ENCODE peak calls at places on chromosome 4, in ten cellular contexts. P is GM12865, N is neural progenitor cell, Q is right lobe of liver, K is dorsolateral prefrontal cortex, V is adipocyte, B is tibial nerve, J is epithelial cell of proximal tubule, S is A549, I is small intestine. U is an unnamed sample.

GRCh38 chr4:89298788-89299152 is 8.8 kb downstream of the GPRIN3 start:
- DNase-seq in J (no peak), S (no peak), V (peak; percentile 79), P (no peak), K (no peak), B (no peak), N (no peak), I (no peak), Q (no peak), U (peak; percentile 31)

GRCh38 chr4:186216465-186217024 is 10.8 kb upstream of the KLKB1 start:
- DNase-seq in N (no peak), S (no peak), B (no peak), I (no peak), Q (no peak), K (no peak), P (no peak), V (peak; percentile 33), J (no peak), U (no peak)

GRCh38 chr4:7842384-7843279 is 97.0 kb downstream of the AFAP1 start:
- DNase-seq in J (peak; percentile 92), S (peak; percentile 91), B (peak; percentile 66), Q (no peak), I (no peak), N (no peak), K (no peak), P (no peak), V (peak; percentile 95), U (peak; percentile 100)

GRCh38 chr4:128812360-128812958 is 3.0 kb downstream of the JADE1 start:
- DNase-seq in Q (no peak), V (peak; percentile 90), N (peak; percentile 96), S (peak; percentile 62), I (peak; percentile 27), K (peak; percentile 37), B (peak; percentile 21), P (peak; percentile 76), J (no peak), U (peak; percentile 72)

GRCh38 chr4:2928242-2929155 is 34.7 kb downstream of the NOP14 start:
- DNase-seq in K (no peak), I (no peak), S (no peak), P (no peak), Q (peak; percentile 39), N (no peak), J (no peak), B (no peak), V (no peak), U (no peak)

GRCh38 chr4:168536448-168536847 is 39.6 kb downstream of the PALLD start:
- DNase-seq in B (no peak), P (no peak), K (no peak), N (no peak), Q (no peak), S (no peak), V (no peak), J (no peak), I (no peak), U (no peak)

GRCh38 chr4:134668237-134668636 is 466.6 kb upstream of the PABPC4L start:
- DNase-seq in B (no peak), J (no peak), S (peak; percentile 23), P (no peak), V (no peak), I (peak; percentile 6), N (no peak), K (no peak), Q (no peak), U (no peak)

GRCh38 chr4:177740563-177740962 is 298.3 kb upstream of the AGA start:
- DNase-seq in J (no peak), B (no peak), I (no peak), Q (no peak), N (no peak), S (no peak), K (no peak), P (peak; percentile 22), V (no peak), U (no peak)

GRCh38 chr4:20868108-20868507 is 167.8 kb downstream of the PACRGL start:
- DNase-seq in B (no peak), N (no peak), V (no peak), K (no peak), J (no peak), S (no peak), P (no peak), Q (no peak), I (no peak), U (no peak)

GRCh38 chr4:6472387-6473263 is at the start of gene PPP2R2C:
- DNase-seq in N (peak; percentile 82), J (no peak), P (no peak), S (peak; percentile 26), Q (peak; percentile 29), B (no peak), I (no peak), V (peak; percentile 2), K (peak; percentile 57), U (no peak)
- H3K4me3 ChIP-seq in N (peak within 1 kb of the TSS; percentile 68), J (no peak within 1 kb of the TSS), P (no peak within 1 kb of the TSS), S (peak within 1 kb of the TSS; percentile 84), Q (no peak within 1 kb of the TSS), B (no peak within 1 kb of the TSS), I (no peak within 1 kb of the TSS), V (no peak within 1 kb of the TSS), K (peak within 1 kb of the TSS; percentile 75), U (no peak within 1 kb of the TSS)

DNA sequence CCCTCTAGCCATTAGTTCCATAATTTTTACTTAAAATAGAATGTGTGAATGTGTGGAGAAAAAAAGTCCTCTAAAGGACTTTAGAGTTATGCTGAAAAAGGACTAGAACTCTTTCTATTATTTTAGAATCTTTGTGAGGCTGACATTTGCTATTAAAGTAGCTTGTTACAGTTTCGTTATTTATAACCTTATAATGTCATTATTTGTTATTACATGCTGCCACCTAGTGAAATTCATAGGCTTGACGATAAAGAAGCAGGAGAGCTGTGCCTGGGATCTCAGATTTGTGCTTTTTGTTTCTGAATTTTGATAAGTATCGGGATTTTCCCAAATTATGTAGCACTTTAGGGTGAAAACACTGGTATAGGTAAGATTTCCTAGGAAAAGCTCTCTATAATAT is 38.5 kb upstream of the TAPT1 start:
- DNase-seq in P (peak; percentile 40), N (peak; percentile 25), Q (no peak), I (peak; percentile 56), J (no peak), V (peak; percentile 80), S (peak; percentile 30), B (peak; percentile 27), K (no peak), U (peak; percentile 16)
- H3K4me3 ChIP-seq in P (no peak overlapping the region), N (no peak overlapping the region), Q (no peak overlapping the region), I (no peak overlapping the region), J (no peak overlapping the region), V (no peak overlapping the region), S (no peak overlapping the region), B (no peak overlapping the region), K (no peak overlapping the region), U (no peak overlapping the region)

GRCh38 chr4:118904935-118905334 is 16.3 kb downstream of the SYNPO2 start:
- DNase-seq in P (no peak), I (no peak), K (no peak), S (no peak), N (no peak), Q (no peak), B (no peak), V (peak; percentile 29), J (no peak), U (peak; percentile 52)
- H3K4me3 ChIP-seq in P (no peak overlapping the region), I (no peak overlapping the region), K (no peak overlapping the region), S (no peak overlapping the region), N (no peak overlapping the region), Q (no peak overlapping the region), B (no peak overlapping the region), V (no peak overlapping the region), J (no peak overlapping the region), U (no peak overlapping the region)

GRCh38 chr4:25065451-25065850 is 34.7 kb upstream of the LGI2 start:
- DNase-seq in S (no peak), K (no peak), P (no peak), I (no peak), V (no peak), Q (no peak), J (peak; percentile 23), B (no peak), N (no peak), U (no peak)
- H3K4me3 ChIP-seq in S (no peak overlapping the region), K (no peak overlapping the region), P (no peak overlapping the region), I (no peak overlapping the region), V (no peak overlapping the region), Q (no peak overlapping the region), J (no peak overlapping the region), B (no peak overlapping the region), N (no peak overlapping the region), U (no peak overlapping the region)

GRCh38 chr4:40628888-40629287 is 776 bp downstream of the RBM47 start:
- DNase-seq in V (no peak), K (no peak), Q (no peak), I (peak; percentile 52), N (no peak), B (no peak), S (no peak), J (no peak), P (peak; percentile 45), U (no peak)
- H3K4me3 ChIP-seq in V (peak overlapping the region; percentile 91), K (peak overlapping the region; percentile 61), Q (peak overlapping the region; percentile 79), I (no peak overlapping the region), N (peak overlapping the region; percentile 58), B (peak overlapping the region; percentile 25), S (peak overlapping the region; percentile 66), J (peak overlapping the region; percentile 67), P (peak overlapping the region; percentile 80), U (peak overlapping the region; percentile 73)

DNA sequence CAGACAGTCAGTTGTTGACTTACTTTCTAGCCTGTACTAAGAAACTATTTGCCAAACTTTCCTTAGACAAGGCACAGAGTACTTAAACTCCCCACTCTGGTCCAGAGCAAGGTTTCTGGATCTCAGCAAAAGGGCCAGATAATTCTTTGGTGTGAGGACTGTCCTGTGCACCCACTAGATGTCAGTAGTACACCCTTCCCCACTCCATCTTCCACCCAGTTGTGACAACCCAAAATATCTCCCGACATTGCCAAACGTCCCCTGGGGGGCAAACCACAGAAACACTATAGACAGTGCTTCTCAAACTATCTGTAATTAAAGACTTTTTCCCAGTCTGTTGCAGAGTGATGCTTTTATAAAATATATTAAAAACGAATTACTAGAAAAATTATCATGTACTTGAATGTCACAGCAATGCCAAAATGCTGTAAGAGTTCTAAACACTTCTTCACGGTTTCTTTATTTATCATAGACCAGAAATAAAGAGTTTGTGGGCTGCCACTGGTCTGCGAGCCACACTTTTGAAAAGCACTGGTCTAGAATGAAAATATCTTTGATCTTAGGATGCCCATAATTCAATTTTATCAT is 203.5 kb downstream of the PRDM5 start:
- DNase-seq in P (peak; percentile 68), K (no peak), V (peak; percentile 75), S (peak; percentile 19), Q (no peak), I (peak; percentile 3), B (no peak), J (no peak), N (peak; percentile 56), U (peak; percentile 22)
- H3K4me3 ChIP-seq in P (no peak overlapping the region), K (no peak overlapping the region), V (peak overlapping the region; percentile 18), S (no peak overlapping the region), Q (no peak overlapping the region), I (no peak overlapping the region), B (no peak overlapping the region), J (no peak overlapping the region), N (no peak overlapping the region), U (no peak overlapping the region)

GRCh38 chr4:119525005-119525749 is 103.4 kb downstream of the PDE5A start:
- DNase-seq in N (no peak), S (peak; percentile 37), B (no peak), Q (no peak), K (no peak), J (peak; percentile 46), V (peak; percentile 75), P (no peak), I (no peak), U (peak; percentile 90)
- H3K4me3 ChIP-seq in N (no peak overlapping the region), S (no peak overlapping the region), B (no peak overlapping the region), Q (no peak overlapping the region), K (no peak overlapping the region), J (no peak overlapping the region), V (peak overlapping the region; percentile 12), P (no peak overlapping the region), I (no peak overlapping the region), U (peak overlapping the region; percentile 48)

U was measured in astrocyte.